ENCODE peak calls at places on chromosomes 3 and 15, in four cellular contexts. D is stomach, Z is substantia nigra, U is K562. E is an unnamed sample.

GRCh38 chr3:184523825-184524615 is 37.6 kb upstream of the EPHB3 start:
- DNase-seq in D (no peak), Z (no peak), U (no peak), E (no peak)

GRCh38 chr3:135992072-135992471 is 26.5 kb downstream of the PPP2R3A start:
- DNase-seq in D (no peak), Z (no peak), U (no peak), E (no peak)

GRCh38 chr15:80007532-80007931 is 36.5 kb upstream of the BCL2A1 start:
- DNase-seq in D (no peak), Z (no peak), U (no peak), E (no peak)

GRCh38 chr3:128650096-128651050 is at the start of gene RPN1:
- DNase-seq in D (peak), Z (peak), U (peak), E (peak)

GRCh38 chr15:55589297-55589696 is 1.2 kb upstream of the PYGO1 start:
- DNase-seq in D (no peak), Z (no peak), U (no peak), E (no peak)

GRCh38 chr3:171954644-171955365 is 84.6 kb upstream of the FNDC3B start:
- DNase-seq in D (no peak), Z (no peak), U (no peak), E (no peak)

GRCh38 chr3:72756900-72757299 is 91.3 kb downstream of the SHQ1 start:
- DNase-seq in D (no peak), Z (no peak), U (no peak), E (peak)

GRCh38 chr3:55804170-55805095 is 317.3 kb upstream of the WNT5A start:
- DNase-seq in D (no peak), Z (no peak), U (no peak), E (no peak)

GRCh38 chr15:55799287-55800212 is 56.6 kb upstream of the PRTG start:
- DNase-seq in D (peak), Z (no peak), U (peak), E (no peak)

GRCh38 chr3:121072128-121072527 is 164.1 kb downstream of the STXBP5L start:
- DNase-seq in D (no peak), Z (no peak), U (no peak), E (no peak)

GRCh38 chr3:103873897-103874545 is 1439.2 kb downstream of the ZPLD1 start:
- DNase-seq in D (no peak), Z (no peak), U (no peak), E (no peak)

GRCh38 chr3:120855665-120856437 is 52.2 kb upstream of the STXBP5L start:
- DNase-seq in D (no peak), Z (peak), U (no peak), E (no peak)

GRCh38 chr3:18998069-18998468 is 150.2 kb upstream of the KCNH8 start:
- DNase-seq in D (no peak), Z (no peak), U (no peak), E (no peak)

GRCh38 chr15:68032672-68033071 is 21.4 kb upstream of the PIAS1 start:
- DNase-seq in D (no peak), Z (no peak), U (no peak), E (no peak)

GRCh38 chr3:138861755-138862333 is 27.1 kb upstream of the PIK3CB start:
- DNase-seq in D (no peak), Z (no peak), U (no peak), E (no peak)

GRCh38 chr3:159821737-159822136 is 166.9 kb upstream of the IL12A start:
- DNase-seq in D (no peak), Z (no peak), U (no peak), E (no peak)

GRCh38 chr15:90706394-90707327 is 10.5 kb upstream of the BLM start:
- DNase-seq in D (no peak), Z (no peak), U (no peak), E (no peak)

GRCh38 chr15:98548172-98548971 is 100.0 kb upstream of the IGF1R start:
- DNase-seq in D (peak), Z (peak), U (no peak), E (peak)

GRCh38 chr15:33639968-33640367 is 328.3 kb upstream of the CHRM5 start:
- DNase-seq in D (no peak), Z (no peak), U (no peak), E (no peak)

DNA sequence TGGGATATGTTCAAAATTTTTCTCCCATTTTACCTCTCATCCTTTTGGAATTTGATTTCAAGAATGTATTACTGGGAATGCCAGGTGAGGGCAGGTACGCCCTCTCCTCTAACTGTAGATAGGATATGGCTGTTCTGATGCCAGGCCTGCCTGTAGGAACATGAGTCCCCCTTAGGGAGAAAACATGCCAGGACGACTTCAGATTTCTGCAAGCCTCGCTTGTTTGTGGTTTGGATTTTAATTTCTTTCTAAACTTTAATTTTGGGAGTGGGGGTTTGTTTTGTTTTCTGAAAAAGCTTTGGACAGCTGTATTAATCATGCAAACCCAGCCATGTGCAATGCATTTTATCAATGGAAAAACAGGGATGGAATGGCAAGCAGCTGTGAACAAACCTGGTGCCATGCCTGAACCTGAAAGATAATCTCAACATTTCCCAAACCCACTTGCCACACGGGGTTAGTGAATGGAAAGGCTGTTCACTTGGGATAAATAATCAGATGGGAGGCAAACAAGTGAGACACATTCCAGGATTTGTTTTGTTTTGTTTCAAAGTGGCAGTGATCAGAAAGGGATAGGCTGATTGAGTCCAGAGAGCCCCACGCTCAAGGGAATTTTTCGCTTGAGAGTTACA is 207.6 kb downstream of the GAP43 start:
- DNase-seq in D (no peak), Z (no peak), U (no peak), E (no peak)
- H3K27ac ChIP-seq in D (no peak), Z (no peak), U (no peak), E (no peak)

DNA sequence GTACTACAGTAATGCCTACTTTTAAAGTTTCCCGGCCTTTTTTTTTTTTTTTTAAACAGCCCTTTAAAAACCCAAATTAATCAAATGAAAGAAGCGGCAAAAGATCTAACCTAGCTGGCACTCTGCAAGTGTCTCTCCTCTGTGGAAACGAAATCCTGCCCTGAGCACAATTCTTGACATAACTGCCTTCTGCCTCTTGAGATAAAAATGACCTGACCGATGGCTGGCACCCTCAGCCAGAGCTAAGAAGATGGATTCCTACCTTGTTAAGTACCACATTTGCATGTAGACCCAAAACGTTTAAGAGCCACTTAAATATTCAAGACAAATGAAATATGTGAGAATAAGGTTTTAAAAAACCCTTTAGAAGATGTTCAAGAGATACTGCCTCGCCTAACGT is 16.6 kb upstream of the SLC12A8 start:
- DNase-seq in D (no peak), Z (no peak), U (no peak), E (no peak)
- H3K27ac ChIP-seq in D (no peak), Z (no peak), U (no peak), E (no peak)

DNA sequence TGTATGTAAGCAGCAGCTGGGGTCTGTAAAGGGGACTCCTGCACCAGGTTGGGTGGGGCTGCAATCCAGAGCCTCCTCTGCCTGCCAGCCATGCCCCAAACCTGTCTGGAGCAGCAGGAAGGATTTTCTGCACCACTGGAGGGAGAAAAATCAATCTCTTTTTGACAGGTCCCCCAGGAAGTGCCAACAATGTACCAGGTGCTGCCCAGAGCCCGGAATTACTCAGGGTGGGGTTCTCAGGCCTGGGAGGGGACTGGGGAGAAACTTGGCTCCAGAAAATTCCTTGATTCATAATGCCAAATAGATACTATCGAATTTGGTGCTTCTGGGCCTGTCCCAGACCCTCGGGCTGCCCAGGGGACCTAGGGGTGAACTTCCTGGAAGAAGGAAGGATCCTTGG is 52.6 kb downstream of the WNT7A start:
- DNase-seq in D (no peak), Z (no peak), U (no peak), E (no peak)
- H3K27ac ChIP-seq in D (no peak), Z (no peak), U (no peak), E (no peak)

GRCh38 chr3:42513121-42513520 is 10.7 kb downstream of the VIPR1 start:
- DNase-seq in D (no peak), Z (no peak), U (no peak), E (no peak)
- H3K27ac ChIP-seq in D (no peak), Z (no peak), U (no peak), E (no peak)

DNA sequence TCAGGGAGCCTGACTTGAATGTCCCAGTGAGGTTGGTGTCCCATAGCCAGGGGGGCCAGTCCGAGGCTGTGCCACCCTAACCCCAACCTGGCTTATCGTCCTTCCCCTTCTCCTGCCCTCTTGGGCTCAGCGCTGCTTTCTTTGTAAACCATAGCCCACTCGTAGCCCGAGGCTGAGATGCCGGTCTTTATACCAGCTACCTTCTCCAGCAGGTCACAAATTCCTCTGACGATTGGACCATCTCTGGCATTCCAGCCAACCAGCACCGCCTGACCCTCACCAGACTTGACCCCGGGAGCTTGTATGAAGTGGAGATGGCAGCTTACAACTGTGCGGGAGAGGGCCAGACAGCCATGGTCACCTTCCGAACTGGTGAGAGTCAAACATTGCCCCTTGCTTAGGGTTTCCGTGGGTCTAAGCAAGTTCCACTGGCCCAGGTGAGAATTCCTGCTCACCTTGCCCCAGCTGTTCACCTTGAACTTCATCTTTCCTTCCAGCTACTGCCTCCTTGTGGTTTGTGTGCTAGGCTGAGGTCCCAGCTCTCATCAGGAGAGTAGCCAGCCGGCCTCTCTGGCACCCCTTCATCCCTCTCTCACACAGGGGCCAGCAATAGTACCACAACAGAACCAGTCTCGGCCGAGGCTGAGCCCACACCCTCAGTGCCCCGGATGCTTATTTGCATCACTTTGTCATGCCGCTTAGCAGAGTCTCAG is 66.7 kb downstream of the BOC start:
- DNase-seq in D (no peak), Z (no peak), U (no peak), E (no peak)
- H3K27ac ChIP-seq in D (no peak), Z (no peak), U (no peak), E (no peak)

GRCh38 chr15:73697033-73697467 is 12.9 kb downstream of the CD276 start:
- DNase-seq in D (peak), Z (peak), U (peak), E (peak)
- H3K27ac ChIP-seq in D (peak), Z (peak), U (no peak), E (peak)

DNA sequence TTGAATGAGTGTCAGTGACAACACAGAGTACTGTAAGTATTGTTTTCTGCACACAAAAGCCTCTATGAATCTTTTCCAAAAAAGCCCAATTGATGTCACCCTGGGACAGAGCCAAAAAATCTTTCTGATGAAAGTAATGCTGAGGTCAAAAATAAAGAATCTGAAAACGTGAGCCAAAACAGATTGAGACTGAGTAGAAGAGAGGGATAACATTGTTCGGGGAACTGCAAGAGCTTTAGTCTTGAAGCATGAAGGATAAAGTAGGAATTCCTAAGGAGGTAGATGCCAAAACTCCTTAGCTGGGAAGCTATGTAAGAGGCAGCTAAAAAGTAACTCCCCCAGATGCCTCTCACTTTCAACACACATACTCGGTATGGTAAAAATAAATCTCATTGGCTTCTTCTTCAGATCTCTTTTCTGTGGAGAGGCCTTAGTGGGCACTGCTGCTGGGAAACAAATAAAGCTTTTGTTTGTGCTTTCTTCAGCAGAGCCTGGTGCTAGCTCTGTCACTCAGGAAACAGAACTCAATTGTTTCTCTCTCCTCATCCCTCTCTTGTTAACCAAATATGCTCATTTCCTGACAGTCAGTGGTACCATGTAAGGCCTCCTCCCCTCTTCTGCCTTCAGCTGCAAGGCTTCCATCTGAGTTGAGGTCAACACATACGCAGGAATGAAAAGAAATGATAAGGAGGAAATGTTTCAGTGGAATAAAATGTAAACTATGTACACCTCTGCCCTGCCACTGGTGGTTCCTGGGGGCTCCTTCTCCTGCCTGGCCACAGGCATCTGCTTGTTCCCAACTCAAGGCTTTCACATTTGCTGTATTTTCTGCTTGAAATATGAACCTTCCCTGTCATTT is 58.1 kb downstream of the CD200 start:
- DNase-seq in D (no peak), Z (peak), U (no peak), E (no peak)
- H3K27ac ChIP-seq in D (no peak), Z (peak), U (no peak), E (no peak)

DNA sequence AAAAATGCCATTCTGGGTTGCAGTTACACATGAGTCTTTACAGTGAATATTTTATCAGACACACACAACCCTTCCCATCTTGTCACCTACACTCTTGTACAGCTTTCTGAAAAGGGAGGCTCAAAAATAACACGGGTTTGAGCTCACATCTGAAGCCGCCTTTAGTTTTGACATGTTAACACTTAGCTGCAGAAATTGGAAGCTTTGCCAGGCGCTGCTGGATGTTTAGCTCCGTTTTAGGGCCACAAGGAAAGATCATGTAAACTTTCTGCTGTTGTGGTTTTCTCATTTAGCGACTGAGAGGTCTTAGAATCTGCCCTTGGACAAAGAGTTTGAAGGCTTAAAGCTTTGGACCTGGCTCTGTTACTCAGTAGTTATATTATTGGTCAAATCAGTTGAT is 120.1 kb downstream of the OXNAD1 start:
- DNase-seq in D (no peak), Z (no peak), U (no peak), E (no peak)
- H3K27ac ChIP-seq in D (no peak), Z (no peak), U (no peak), E (no peak)

GRCh38 chr3:169227911-169228310 is 435.6 kb downstream of the MECOM start:
- DNase-seq in D (no peak), Z (no peak), U (no peak), E (no peak)
- H3K27ac ChIP-seq in D (no peak), Z (no peak), U (no peak), E (no peak)